ENCODE peak calls at places on chromosome 1, in six cellular contexts. One of them, this sample, is unnamed.

GRCh38 chr1:2981388-2981787 is 39.9 kb upstream of the ACTRT2 start:
- DNase-seq in HepG2: no peak
- DNase-seq in GM12892: no peak
- DNase-seq in GM12878: no peak
- DNase-seq in K562: no peak
- DNase-seq in H1: no peak
- DNase-seq in this sample: no peak

GRCh38 chr1:220044683-220045355 is 1.5 kb downstream of the EPRS1 start:
- DNase-seq in GM12878: no peak
- DNase-seq in HepG2: peak; percentile 3
- DNase-seq in K562: no peak
- DNase-seq in H1: no peak
- DNase-seq in GM12892: no peak
- DNase-seq in this sample: no peak

GRCh38 chr1:41072051-41072450 is 50.5 kb upstream of the SLFNL1 start:
- DNase-seq in GM12878: no peak
- DNase-seq in K562: no peak
- DNase-seq in H1: no peak
- DNase-seq in HepG2: no peak
- DNase-seq in GM12892: no peak
- DNase-seq in this sample: no peak

GRCh38 chr1:12083766-12084165 is 20.7 kb downstream of the TNFRSF8 start:
- DNase-seq in GM12892: no peak
- DNase-seq in HepG2: no peak
- DNase-seq in K562: no peak
- DNase-seq in H1: no peak
- DNase-seq in GM12878: no peak
- DNase-seq in this sample: no peak

GRCh38 chr1:43454270-43455011 is 710 bp upstream of the HYI start:
- DNase-seq in H1: peak; percentile 43
- DNase-seq in GM12878: peak; percentile 74
- DNase-seq in K562: peak; percentile 38
- DNase-seq in HepG2: no peak
- DNase-seq in GM12892: peak; percentile 77
- DNase-seq in this sample: peak; percentile 73

GRCh38 chr1:21436488-21437340 is 3.2 kb upstream of the NBPF3 start:
- DNase-seq in HepG2: no peak
- DNase-seq in GM12892: no peak
- DNase-seq in K562: no peak
- DNase-seq in GM12878: no peak
- DNase-seq in H1: no peak
- DNase-seq in this sample: no peak

GRCh38 chr1:231690072-231690471 is 63.5 kb downstream of the DISC1 start:
- DNase-seq in HepG2: peak; percentile 15
- DNase-seq in GM12892: no peak
- DNase-seq in GM12878: no peak
- DNase-seq in K562: no peak
- DNase-seq in H1: no peak
- DNase-seq in this sample: no peak

GRCh38 chr1:246647113-246647512 is 77.1 kb upstream of the SCCPDH start:
- DNase-seq in H1: peak; percentile 58
- DNase-seq in GM12878: no peak
- DNase-seq in HepG2: no peak
- DNase-seq in GM12892: no peak
- DNase-seq in K562: peak; percentile 55
- DNase-seq in this sample: no peak

GRCh38 chr1:99264201-99265021 is at the start of gene PLPPR4:
- DNase-seq in GM12878: no peak
- DNase-seq in GM12892: peak; percentile 5
- DNase-seq in H1: peak; percentile 2
- DNase-seq in K562: peak; percentile 35
- DNase-seq in HepG2: no peak
- DNase-seq in this sample: peak; percentile 22

GRCh38 chr1:1005774-1006304 is 5.9 kb upstream of the HES4 start:
- DNase-seq in H1: no peak
- DNase-seq in GM12878: no peak
- DNase-seq in HepG2: no peak
- DNase-seq in K562: no peak
- DNase-seq in GM12892: no peak
- DNase-seq in this sample: no peak

GRCh38 chr1:110070282-110070967 is at the start of gene ALX3:
- DNase-seq in HepG2: no peak
- DNase-seq in GM12878: no peak
- DNase-seq in GM12892: no peak
- DNase-seq in K562: no peak
- DNase-seq in H1: no peak
- DNase-seq in this sample: no peak

GRCh38 chr1:214833357-214833756 is 230.4 kb downstream of the CENPF start:
- DNase-seq in GM12892: no peak
- DNase-seq in H1: no peak
- DNase-seq in GM12878: no peak
- DNase-seq in K562: no peak
- DNase-seq in HepG2: peak; percentile 91
- DNase-seq in this sample: no peak

GRCh38 chr1:118661769-118662320 is 326.3 kb downstream of the TBX15 start:
- DNase-seq in K562: no peak
- DNase-seq in HepG2: no peak
- DNase-seq in H1: no peak
- DNase-seq in GM12892: no peak
- DNase-seq in GM12878: no peak
- DNase-seq in this sample: no peak

GRCh38 chr1:98323396-98323795 is 338.1 kb upstream of the SNX7 start:
- DNase-seq in H1: no peak
- DNase-seq in GM12878: no peak
- DNase-seq in GM12892: no peak
- DNase-seq in HepG2: no peak
- DNase-seq in K562: no peak
- DNase-seq in this sample: no peak

GRCh38 chr1:63063367-63063766 is 259.0 kb upstream of the FOXD3 start:
- DNase-seq in HepG2: no peak
- DNase-seq in GM12892: no peak
- DNase-seq in GM12878: no peak
- DNase-seq in H1: no peak
- DNase-seq in K562: peak; percentile 13
- DNase-seq in this sample: no peak

GRCh38 chr1:180696361-180696760 is 64.5 kb downstream of the XPR1 start:
- DNase-seq in HepG2: no peak
- DNase-seq in H1: no peak
- DNase-seq in GM12892: no peak
- DNase-seq in K562: no peak
- DNase-seq in GM12878: no peak
- DNase-seq in this sample: no peak

GRCh38 chr1:12435639-12436344 is 182.2 kb downstream of the DHRS3 start:
- DNase-seq in K562: no peak
- DNase-seq in GM12892: no peak
- DNase-seq in H1: no peak
- DNase-seq in GM12878: peak; percentile 85
- DNase-seq in HepG2: no peak
- DNase-seq in this sample: peak; percentile 27

GRCh38 chr1:174039069-174039468 is 16.9 kb upstream of the RC3H1 start:
- DNase-seq in HepG2: no peak
- DNase-seq in H1: no peak
- DNase-seq in K562: no peak
- DNase-seq in GM12878: no peak
- DNase-seq in GM12892: no peak
- DNase-seq in this sample: no peak

GRCh38 chr1:25889470-25889869 is 14.0 kb upstream of the PAQR7 start:
- DNase-seq in HepG2: no peak
- DNase-seq in GM12878: no peak
- DNase-seq in H1: no peak
- DNase-seq in GM12892: no peak
- DNase-seq in K562: peak; percentile 61
- DNase-seq in this sample: no peak

GRCh38 chr1:161905269-161905884 is 118.3 kb downstream of the OLFML2B start:
- DNase-seq in HepG2: peak; percentile 22
- DNase-seq in GM12892: no peak
- DNase-seq in GM12878: no peak
- DNase-seq in K562: peak; percentile 40
- DNase-seq in H1: no peak
- DNase-seq in this sample: no peak

GRCh38 chr1:57729181-57729580 is 305.3 kb upstream of the DAB1 start:
- DNase-seq in K562: no peak
- DNase-seq in GM12892: no peak
- DNase-seq in HepG2: no peak
- DNase-seq in H1: no peak
- DNase-seq in GM12878: no peak
- DNase-seq in this sample: no peak

GRCh38 chr1:180925471-180926051 is 12.9 kb downstream of the KIAA1614 start:
- DNase-seq in HepG2: peak; percentile 84
- DNase-seq in GM12892: no peak
- DNase-seq in H1: no peak
- DNase-seq in K562: no peak
- DNase-seq in GM12878: no peak
- DNase-seq in this sample: no peak

GRCh38 chr1:99170516-99170915 is 93.8 kb upstream of the PLPPR4 start:
- DNase-seq in H1: no peak
- DNase-seq in K562: no peak
- DNase-seq in GM12892: no peak
- DNase-seq in HepG2: no peak
- DNase-seq in GM12878: no peak
- DNase-seq in this sample: no peak

GRCh38 chr1:201826830-201827229 is 2.1 kb upstream of the IPO9 start:
- DNase-seq in H1: no peak
- DNase-seq in GM12878: no peak
- DNase-seq in K562: peak; percentile 72
- DNase-seq in HepG2: no peak
- DNase-seq in GM12892: no peak
- DNase-seq in this sample: no peak

GRCh38 chr1:201827321-201828281 is 1.4 kb upstream of the IPO9 start:
- DNase-seq in H1: no peak
- DNase-seq in GM12892: no peak
- DNase-seq in GM12878: no peak
- DNase-seq in K562: no peak
- DNase-seq in HepG2: no peak
- DNase-seq in this sample: no peak

GRCh38 chr1:201828820-201829774 is at the start of gene IPO9:
- DNase-seq in HepG2: peak; percentile 86
- DNase-seq in H1: peak; percentile 82
- DNase-seq in GM12892: peak; percentile 93
- DNase-seq in K562: peak; percentile 98
- DNase-seq in GM12878: peak; percentile 76
- DNase-seq in this sample: peak; percentile 93

GRCh38 chr1:201828451-201828819 is 522 bp upstream of the IPO9 start:
- DNase-seq in K562: no peak
- DNase-seq in HepG2: no peak
- DNase-seq in H1: no peak
- DNase-seq in GM12878: no peak
- DNase-seq in GM12892: no peak
- DNase-seq in this sample: no peak

GRCh38 chr1:201825245-201825644 is 3.7 kb upstream of the IPO9 start:
- DNase-seq in H1: no peak
- DNase-seq in GM12892: no peak
- DNase-seq in K562: no peak
- DNase-seq in GM12878: no peak
- DNase-seq in HepG2: no peak
- DNase-seq in this sample: no peak
- TF ChIP-seq POLR2A in H1: no peak
- TF ChIP-seq POLR2A in GM12892: no peak
- TF ChIP-seq POLR2A in K562: no peak
- TF ChIP-seq POLR2A in GM12878: no peak
- TF ChIP-seq POLR2A in HepG2: no peak
- TF ChIP-seq POLR2A in this sample: no peak

GRCh38 chr1:228341450-228341813 is 65.2 kb downstream of the TRIM11 start:
- DNase-seq in HepG2: no peak
- DNase-seq in H1: no peak
- DNase-seq in GM12892: no peak
- DNase-seq in K562: no peak
- DNase-seq in GM12878: no peak
- DNase-seq in this sample: no peak
- TF ChIP-seq TAF1 in HepG2: no peak
- TF ChIP-seq TAF1 in H1: no peak
- TF ChIP-seq TAF1 in GM12892: no peak
- TF ChIP-seq TAF1 in K562: no peak
- TF ChIP-seq TAF1 in GM12878: no peak
- TF ChIP-seq TAF1 in this sample: no peak

GRCh38 chr1:198530964-198531363 is 9.5 kb downstream of the ATP6V1G3 start:
- DNase-seq in HepG2: no peak
- DNase-seq in H1: no peak
- DNase-seq in K562: no peak
- DNase-seq in GM12892: no peak
- DNase-seq in GM12878: no peak
- DNase-seq in this sample: no peak
- TF ChIP-seq POLR2AphosphoS5 in HepG2: no peak
- TF ChIP-seq POLR2AphosphoS5 in H1: no peak
- TF ChIP-seq POLR2AphosphoS5 in K562: no peak
- TF ChIP-seq POLR2AphosphoS5 in GM12892: no peak
- TF ChIP-seq POLR2AphosphoS5 in GM12878: no peak
- TF ChIP-seq POLR2AphosphoS5 in this sample: no peak

DNA sequence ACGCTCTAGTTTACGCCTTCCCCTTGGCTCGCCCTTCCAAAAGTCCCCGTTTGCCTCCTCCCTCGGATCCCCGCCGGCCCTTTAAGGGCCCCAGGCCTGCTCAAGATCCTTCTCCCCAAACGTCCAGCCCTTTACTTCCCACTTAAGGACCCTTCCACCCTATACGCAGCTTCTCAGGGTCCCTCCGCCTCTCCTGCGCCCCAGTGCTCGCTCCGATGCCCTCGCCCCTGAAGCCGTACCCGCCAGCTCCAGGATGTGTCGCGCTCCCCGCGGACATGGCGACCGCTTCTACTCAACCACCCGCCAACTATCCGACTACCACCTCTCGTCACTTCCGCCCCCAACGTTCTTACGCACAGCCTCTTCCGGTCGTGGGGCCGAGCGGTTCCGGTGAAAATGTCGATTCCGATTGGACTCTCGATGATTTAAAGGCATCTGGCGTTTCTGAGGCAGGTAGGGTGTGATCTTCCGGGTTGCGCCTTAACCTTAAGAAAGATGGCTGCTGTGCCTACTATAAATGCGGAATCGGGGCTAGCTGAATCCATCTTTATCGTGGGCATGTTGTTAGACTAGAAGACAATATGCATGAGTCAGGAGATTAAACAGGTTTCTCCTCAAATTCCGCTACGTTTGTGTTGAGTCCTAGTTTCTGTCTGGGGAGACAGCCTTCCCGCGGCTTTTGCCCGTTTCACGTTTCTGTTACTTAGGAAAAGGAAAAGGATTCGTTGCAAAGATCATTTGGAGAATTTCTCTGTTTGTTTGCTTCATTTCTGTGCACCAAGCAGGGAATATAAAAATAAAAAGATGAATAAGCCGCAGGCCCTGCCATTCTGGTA is at the start of gene KHDC4:
- DNase-seq in GM12878: peak; percentile 99
- DNase-seq in HepG2: peak; percentile 98
- DNase-seq in H1: peak; percentile 96
- DNase-seq in GM12892: peak; percentile 85
- DNase-seq in K562: peak; percentile 99
- DNase-seq in this sample: peak; percentile 85
- TF ChIP-seq POLR2A in GM12878: peak; percentile 100
- TF ChIP-seq POLR2A in HepG2: peak; percentile 95
- TF ChIP-seq POLR2A in H1: peak; percentile 91
- TF ChIP-seq POLR2A in GM12892: peak; percentile 99
- TF ChIP-seq POLR2A in K562: peak; percentile 99
- TF ChIP-seq POLR2A in this sample: peak; percentile 98

GRCh38 chr1:8144318-8144717 is 118.2 kb upstream of the ERRFI1 start:
- DNase-seq in HepG2: no peak
- DNase-seq in H1: no peak
- DNase-seq in GM12878: no peak
- DNase-seq in K562: no peak
- DNase-seq in GM12892: no peak
- DNase-seq in this sample: no peak
- TF ChIP-seq TAF1 in HepG2: no peak
- TF ChIP-seq TAF1 in H1: no peak
- TF ChIP-seq TAF1 in GM12878: no peak
- TF ChIP-seq TAF1 in K562: no peak
- TF ChIP-seq TAF1 in GM12892: no peak
- TF ChIP-seq TAF1 in this sample: no peak